ENCODE peak calls at places on chromosome 16, in ten cellular contexts. D is psoas muscle; S is Peyer's patch; U is stomach; L is upper lobe of left lung; A is HCT116; W is naive thymus-derived CD4-positive, alpha-beta T cell; E is esophagus muscularis mucosa; G is Panc1; T is CD8-positive, alpha-beta T cell. Q is an unnamed sample.

GRCh38 chr16:72458035-72458434 is 286.1 kb upstream of the PMFBP1 start:
- DNase-seq in D (no peak), S (no peak), U (no peak), L (no peak), A (no peak), W (no peak), E (no peak), G (no peak), T (no peak), Q (no peak)

GRCh38 chr16:64172191-64172590 is 949.7 kb downstream of the CDH11 start:
- DNase-seq in D (no peak), S (no peak), U (no peak), L (no peak), A (no peak), W (no peak), E (no peak), G (no peak), T (no peak), Q (no peak)

GRCh38 chr16:28974007-28974436 is 556 bp upstream of the SPNS1 start:
- DNase-seq in D (peak; percentile 70), S (peak; percentile 43), U (peak; percentile 44), L (no peak), A (peak; percentile 23), W (no peak), E (no peak), G (no peak), T (no peak), Q (no peak)

GRCh38 chr16:71894229-71894920 is 956 bp upstream of the IST1 start:
- DNase-seq in D (no peak), S (peak; percentile 59), U (peak; percentile 56), L (no peak), A (peak; percentile 43), W (peak; percentile 37), E (no peak), G (no peak), T (peak; percentile 8), Q (peak; percentile 79)

GRCh38 chr16:70306880-70307279 is 7.9 kb downstream of the DDX19B start:
- DNase-seq in D (no peak), S (no peak), U (no peak), L (no peak), A (no peak), W (no peak), E (no peak), G (no peak), T (no peak), Q (no peak)

GRCh38 chr16:50853329-50853728 is 111.4 kb downstream of the CYLD start:
- DNase-seq in D (no peak), S (no peak), U (no peak), L (no peak), A (no peak), W (no peak), E (peak; percentile 79), G (no peak), T (no peak), Q (no peak)

GRCh38 chr16:85398688-85399582 is 214.2 kb upstream of the GSE1 start:
- DNase-seq in D (peak; percentile 27), S (no peak), U (no peak), L (peak; percentile 38), A (no peak), W (no peak), E (no peak), G (no peak), T (no peak), Q (peak; percentile 53)

GRCh38 chr16:87160218-87160617 is 157.0 kb downstream of the C16orf95 start:
- DNase-seq in D (no peak), S (no peak), U (no peak), L (peak; percentile 57), A (no peak), W (no peak), E (no peak), G (no peak), T (no peak), Q (no peak)

GRCh38 chr16:58500329-58501241 is 642 bp downstream of the NDRG4 start:
- DNase-seq in D (peak; percentile 36), S (no peak), U (no peak), L (peak; percentile 65), A (no peak), W (no peak), E (no peak), G (no peak), T (no peak), Q (peak; percentile 56)

GRCh38 chr16:1183235-1183907 is 30.5 kb downstream of the CACNA1H start:
- DNase-seq in D (peak; percentile 64), S (no peak), U (no peak), L (no peak), A (no peak), W (no peak), E (no peak), G (no peak), T (no peak), Q (peak; percentile 90)

GRCh38 chr16:65120811-65121721 is 797 bp downstream of the CDH11 start:
- DNase-seq in D (peak; percentile 55), S (no peak), U (no peak), L (peak; percentile 84), A (no peak), W (no peak), E (no peak), G (no peak), T (no peak), Q (peak; percentile 72)

GRCh38 chr16:49341706-49342105 is 31.9 kb upstream of the C16orf78 start:
- DNase-seq in D (no peak), S (no peak), U (no peak), L (no peak), A (no peak), W (no peak), E (peak; percentile 21), G (no peak), T (no peak), Q (peak; percentile 25)

GRCh38 chr16:85586360-85587145 is 26.6 kb upstream of the GSE1 start:
- DNase-seq in D (peak; percentile 90), S (no peak), U (peak; percentile 73), L (peak; percentile 90), A (no peak), W (no peak), E (no peak), G (no peak), T (no peak), Q (peak; percentile 91)

GRCh38 chr16:11977206-11978041 is 890 bp downstream of the SNX29 start:
- DNase-seq in D (peak; percentile 49), S (no peak), U (no peak), L (no peak), A (peak; percentile 15), W (no peak), E (no peak), G (no peak), T (no peak), Q (peak; percentile 80)
- H3K27ac ChIP-seq in D (peak overlapping the region; percentile 80), S (peak overlapping the region; percentile 82), U (peak overlapping the region; percentile 86), L (peak overlapping the region; percentile 88), A (no peak overlapping the region), W (peak overlapping the region; percentile 88), E (peak overlapping the region; percentile 88), G (peak overlapping the region; percentile 78), T (peak overlapping the region; percentile 57), Q (peak overlapping the region; percentile 88)

DNA sequence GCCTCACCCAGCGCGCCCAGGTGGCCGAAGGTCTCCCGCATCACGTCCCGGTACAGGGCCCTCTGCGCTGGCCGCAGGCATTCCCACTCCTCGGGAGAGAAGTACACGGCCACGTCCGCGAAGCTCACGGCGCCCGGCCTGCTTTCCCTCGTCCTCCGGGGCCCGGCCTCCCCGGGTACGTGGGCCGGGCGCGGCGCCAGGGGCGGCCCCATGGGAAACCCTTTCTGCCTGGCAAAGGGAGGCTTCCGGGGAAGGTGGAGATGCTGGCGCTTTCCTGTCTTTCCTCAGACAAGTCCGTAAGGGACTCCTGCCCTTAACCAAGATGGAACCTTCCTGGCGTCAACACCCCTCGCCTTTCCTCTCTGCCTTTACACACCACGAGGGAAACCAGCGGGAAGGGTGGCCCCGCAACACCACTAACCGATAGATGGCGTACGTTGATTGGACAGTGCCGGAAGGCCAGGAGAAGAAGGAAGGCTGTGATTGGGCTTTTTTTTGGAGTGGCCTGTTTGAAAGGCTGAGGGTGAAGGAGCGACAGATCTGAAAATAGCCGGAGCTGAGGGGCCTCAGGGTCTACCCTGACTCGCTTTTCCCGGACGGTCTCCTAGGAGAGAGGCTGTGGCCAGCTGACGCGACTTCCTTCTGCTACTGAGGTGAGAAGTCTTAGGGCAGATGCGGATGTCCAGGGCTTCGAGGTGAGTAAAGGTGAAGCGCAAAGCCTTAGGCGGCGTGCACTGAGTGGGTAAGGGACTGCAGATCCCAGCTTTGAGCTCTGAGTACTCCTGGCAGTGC is at the start of gene ZNF785:
- DNase-seq in D (peak; percentile 97), S (peak; percentile 96), U (peak; percentile 96), L (peak; percentile 96), A (no peak), W (peak; percentile 93), E (peak; percentile 99), G (peak; percentile 72), T (peak; percentile 82), Q (peak; percentile 99)
- H3K4me1 ChIP-seq in D (peaks cover 11% of the 10 kb centered on the region), S (peaks cover 3% of the 10 kb centered on the region), U (peaks cover 52% of the 10 kb centered on the region), L (peaks cover 15% of the 10 kb centered on the region), A (no peaks in the 10 kb centered on the region), W (peaks cover 12% of the 10 kb centered on the region), E (peaks cover 60% of the 10 kb centered on the region), G (no peaks in the 10 kb centered on the region), T (peaks cover 12% of the 10 kb centered on the region), Q (peaks cover 29% of the 10 kb centered on the region)

GRCh38 chr16:25052530-25052929 is 37.4 kb upstream of the ARHGAP17 start:
- DNase-seq in D (no peak), S (no peak), U (peak; percentile 44), L (no peak), A (no peak), W (no peak), E (no peak), G (no peak), T (no peak), Q (no peak)

GRCh38 chr16:25051446-25052160 is 36.4 kb upstream of the ARHGAP17 start:
- DNase-seq in D (no peak), S (no peak), U (no peak), L (no peak), A (no peak), W (no peak), E (no peak), G (no peak), T (no peak), Q (no peak)

GRCh38 chr16:25048146-25048618 is 33.0 kb upstream of the ARHGAP17 start:
- DNase-seq in D (no peak), S (no peak), U (no peak), L (no peak), A (no peak), W (no peak), E (no peak), G (no peak), T (no peak), Q (no peak)

DNA sequence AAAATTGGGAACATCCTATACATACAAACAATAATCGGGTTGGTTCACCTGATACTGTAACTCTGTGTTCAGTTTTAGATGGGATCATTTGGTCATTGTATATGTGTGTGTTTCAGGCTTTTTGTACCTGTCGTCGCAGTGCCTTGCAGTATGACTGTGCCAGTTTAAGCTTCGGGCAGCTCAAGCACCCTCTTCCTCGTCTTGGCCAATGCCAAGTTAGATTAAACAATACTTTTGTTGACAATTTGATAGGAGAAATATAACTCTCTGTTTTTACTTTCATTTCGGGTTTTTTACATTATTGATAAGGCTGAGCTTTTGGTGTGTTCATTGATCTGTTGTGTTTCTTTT is 37.0 kb upstream of the ARHGAP17 start:
- DNase-seq in D (no peak), S (no peak), U (no peak), L (no peak), A (no peak), W (no peak), E (no peak), G (no peak), T (no peak), Q (no peak)
- H3K27ac ChIP-seq in D (peak overlapping the region; percentile 87), S (peak overlapping the region; percentile 86), U (peak overlapping the region; percentile 93), L (peak overlapping the region; percentile 90), A (no peak overlapping the region), W (peak overlapping the region; percentile 39), E (peak overlapping the region; percentile 64), G (peak overlapping the region; percentile 97), T (no peak overlapping the region), Q (peak overlapping the region; percentile 85)

GRCh38 chr16:22624759-22625533 is 114.3 kb downstream of the NPIPB5 start:
- DNase-seq in D (no peak), S (no peak), U (no peak), L (no peak), A (no peak), W (no peak), E (no peak), G (no peak), T (no peak), Q (no peak)
- H3K4me1 ChIP-seq in D (no peaks in the 10 kb centered on the region), S (no peaks in the 10 kb centered on the region), U (no peaks in the 10 kb centered on the region), L (no peaks in the 10 kb centered on the region), A (no peaks in the 10 kb centered on the region), W (no peaks in the 10 kb centered on the region), E (peaks cover 6% of the 10 kb centered on the region), G (no peaks in the 10 kb centered on the region), T (no peaks in the 10 kb centered on the region), Q (no peaks in the 10 kb centered on the region)